ENCODE peak calls at places on chromosomes 4 and X, in six cellular contexts. W is suprapubic skin, Y is stomach, G is HCT116, O is HepG2, J is endothelial cell of umbilical vein. A is an unnamed sample.

GRCh38 chr4:7904108-7904516 is 35.5 kb downstream of the AFAP1 start:
- DNase-seq in W (no peak), Y (no peak), G (no peak), O (no peak), J (peak), A (no peak)

GRCh38 chr4:26290276-26290675 is 30.5 kb upstream of the RBPJ start:
- DNase-seq in W (no peak), Y (no peak), G (no peak), O (no peak), J (no peak), A (no peak)

GRCh38 chr4:161642708-161643107 is 521.1 kb downstream of the FSTL5 start:
- DNase-seq in W (no peak), Y (no peak), G (no peak), O (no peak), J (peak), A (no peak)

GRCh38 chr4:37628977-37629609 is 57.1 kb downstream of the RELL1 start:
- DNase-seq in W (no peak), Y (peak), G (peak), O (no peak), J (peak), A (no peak)

GRCh38 chrX:41304178-41304577 is 29.8 kb upstream of the DDX3X start:
- DNase-seq in W (no peak), Y (no peak), G (no peak), O (no peak), J (no peak), A (no peak)

GRCh38 chrX:63963382-63963781 is 178.4 kb upstream of the ARHGEF9 start:
- DNase-seq in W (no peak), Y (no peak), G (no peak), O (no peak), J (no peak), A (no peak)

GRCh38 chrX:24350217-24350616 is 10.2 kb upstream of the SUPT20HL1 start:
- DNase-seq in W (no peak), Y (no peak), G (no peak), O (no peak), J (no peak), A (no peak)

GRCh38 chr4:76947369-76947768 is 2.2 kb upstream of the SEPTIN11 start:
- DNase-seq in W (no peak), Y (no peak), G (no peak), O (no peak), J (no peak), A (no peak)

GRCh38 chrX:47446971-47447370 is 36.1 kb downstream of the ZNF41 start:
- DNase-seq in W (no peak), Y (no peak), G (no peak), O (no peak), J (no peak), A (no peak)

GRCh38 chr4:127055349-127055748 is 577.4 kb upstream of the INTU start:
- DNase-seq in W (no peak), Y (no peak), G (no peak), O (no peak), J (no peak), A (no peak)

GRCh38 chr4:145703850-145704528 is 24.0 kb downstream of the C4orf51 start:
- DNase-seq in W (no peak), Y (no peak), G (no peak), O (no peak), J (no peak), A (no peak)

GRCh38 chr4:53763813-53764597 is 172.7 kb upstream of the LNX1 start:
- DNase-seq in W (no peak), Y (no peak), G (no peak), O (no peak), J (no peak), A (no peak)

GRCh38 chr4:145388043-145388442 is 93.6 kb upstream of the SMAD1 start:
- DNase-seq in W (no peak), Y (no peak), G (no peak), O (no peak), J (peak), A (no peak)

GRCh38 chr4:53935780-53936179 is 128.6 kb downstream of the CHIC2 start:
- DNase-seq in W (no peak), Y (no peak), G (no peak), O (no peak), J (no peak), A (no peak)

GRCh38 chr4:2260336-2261109 is 1.4 kb downstream of the MXD4 start:
- DNase-seq in W (peak), Y (peak), G (no peak), O (no peak), J (no peak), A (peak)

GRCh38 chr4:105527081-105527480 is 25.3 kb upstream of the ARHGEF38 start:
- DNase-seq in W (no peak), Y (no peak), G (no peak), O (no peak), J (no peak), A (no peak)

GRCh38 chr4:121741751-121742150 is 23.2 kb downstream of the SMIM43 start:
- DNase-seq in W (no peak), Y (no peak), G (no peak), O (no peak), J (no peak), A (no peak)

GRCh38 chr4:102318105-102318504 is 27.2 kb downstream of the SLC39A8 start:
- DNase-seq in W (no peak), Y (no peak), G (no peak), O (no peak), J (no peak), A (no peak)

GRCh38 chrX:20965270-20966044 is 408.8 kb upstream of the CNKSR2 start:
- DNase-seq in W (no peak), Y (no peak), G (no peak), O (no peak), J (no peak), A (no peak)

GRCh38 chr4:70901607-70901983 is 574 bp upstream of the MOB1B start:
- DNase-seq in W (no peak), Y (no peak), G (no peak), O (peak), J (no peak), A (no peak)

GRCh38 chr4:91057871-91058270 is 930.7 kb downstream of the CCSER1 start:
- DNase-seq in W (no peak), Y (no peak), G (no peak), O (no peak), J (no peak), A (no peak)

GRCh38 chrX:9464435-9465371 is at the start of gene TBL1X:
- DNase-seq in W (peak), Y (peak), G (no peak), O (peak), J (peak), A (peak)

GRCh38 chr4:155473420-155474095 is 96.8 kb upstream of the MAP9 start:
- DNase-seq in W (no peak), Y (no peak), G (no peak), O (no peak), J (peak), A (no peak)

GRCh38 chr4:112859456-112860184 is 189.8 kb upstream of the ANK2 start:
- DNase-seq in W (no peak), Y (no peak), G (no peak), O (no peak), J (no peak), A (no peak)

GRCh38 chr4:44713125-44713524 is 13.2 kb downstream of the GNPDA2 start:
- DNase-seq in W (no peak), Y (no peak), G (no peak), O (no peak), J (no peak), A (no peak)

GRCh38 chrX:86028681-86029080 is 18.7 kb downstream of the CHM start:
- DNase-seq in W (no peak), Y (no peak), G (no peak), O (no peak), J (no peak), A (no peak)

GRCh38 chr4:21209854-21210253 is 509.6 kb downstream of the PACRGL start:
- DNase-seq in W (no peak), Y (no peak), G (no peak), O (no peak), J (peak), A (no peak)

GRCh38 chr4:145131848-145132247 is 33.7 kb downstream of the ABCE1 start:
- DNase-seq in W (no peak), Y (no peak), G (no peak), O (no peak), J (no peak), A (no peak)

GRCh38 chr4:129379429-129379828 is 283.5 kb downstream of the C4orf33 start:
- DNase-seq in W (no peak), Y (no peak), G (no peak), O (no peak), J (no peak), A (no peak)

GRCh38 chrX:28586291-28586690 is 955 bp upstream of the IL1RAPL1 start:
- DNase-seq in W (no peak), Y (no peak), G (no peak), O (no peak), J (peak), A (no peak)

GRCh38 chrX:107729558-107730297 is 45.9 kb downstream of the TSC22D3 start:
- DNase-seq in W (no peak), Y (no peak), G (no peak), O (no peak), J (no peak), A (peak)

GRCh38 chrX:1118572-1119199 is 93.8 kb downstream of the CRLF2 start:
- DNase-seq in W (no peak), Y (no peak), G (no peak), O (no peak), J (no peak), A (no peak)

GRCh38 chr4:86043755-86044592 is 315.9 kb downstream of the MAPK10 start:
- DNase-seq in W (no peak), Y (no peak), G (peak), O (peak), J (peak), A (no peak)

GRCh38 chr4:93203708-93204107 is 624.8 kb upstream of the ATOH1 start:
- DNase-seq in W (no peak), Y (no peak), G (peak), O (peak), J (no peak), A (no peak)

GRCh38 chrX:103063918-103064434 is at the start of gene BEX1:
- DNase-seq in W (no peak), Y (peak), G (no peak), O (peak), J (no peak), A (peak)

GRCh38 chr4:148441986-148442829 is at the start of gene NR3C2:
- DNase-seq in W (peak), Y (peak), G (peak), O (peak), J (peak), A (peak)
- TF ChIP-seq POLR2AphosphoS5 in W (peak), Y (peak), G (peak), O (peak), J (peak), A (peak)

GRCh38 chr4:56656346-56656643 is 24.8 kb downstream of the HOPX start:
- DNase-seq in W (no peak), Y (peak), G (no peak), O (no peak), J (peak), A (peak)
- TF ChIP-seq CTCF in W (no peak), Y (no peak), G (no peak), O (no peak), J (no peak), A (peak)

DNA sequence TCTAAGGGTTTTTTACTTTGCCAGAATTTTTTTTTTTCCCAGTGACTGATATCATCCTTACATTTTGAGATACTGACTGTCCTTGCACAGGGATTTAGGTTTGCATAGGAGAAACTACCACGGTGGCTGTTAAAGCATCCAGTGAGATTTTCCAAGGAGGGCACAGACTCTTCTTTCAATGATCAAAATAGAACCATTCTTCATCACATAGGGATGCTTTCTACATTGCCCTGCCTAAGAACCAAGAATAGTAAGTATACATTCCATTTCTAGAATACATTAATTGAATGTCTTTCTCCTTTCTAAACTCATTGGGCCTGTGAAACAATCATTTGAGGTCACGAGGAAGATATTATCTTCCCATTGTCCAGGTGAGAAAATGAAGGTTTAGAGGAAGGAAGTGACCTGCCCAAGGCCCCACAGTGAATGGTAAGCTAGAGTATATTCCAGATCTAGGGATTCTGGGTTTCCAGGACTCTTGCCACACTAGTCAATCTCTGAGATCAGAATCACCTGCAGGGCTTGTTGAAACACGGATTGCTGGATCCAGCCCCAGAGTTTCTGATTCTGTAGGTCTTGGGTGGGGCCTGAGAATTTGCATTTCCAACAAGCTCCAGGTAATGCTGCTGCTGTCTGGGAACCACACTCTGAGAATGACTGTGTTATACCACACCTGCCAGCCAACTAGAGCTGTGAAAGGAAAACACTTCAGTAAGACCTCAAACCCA is 17.7 kb upstream of the TMEM154 start:
- DNase-seq in W (no peak), Y (no peak), G (no peak), O (no peak), J (no peak), A (no peak)
- TF ChIP-seq POLR2A in W (no peak), Y (no peak), G (no peak), O (no peak), J (no peak), A (no peak)

DNA sequence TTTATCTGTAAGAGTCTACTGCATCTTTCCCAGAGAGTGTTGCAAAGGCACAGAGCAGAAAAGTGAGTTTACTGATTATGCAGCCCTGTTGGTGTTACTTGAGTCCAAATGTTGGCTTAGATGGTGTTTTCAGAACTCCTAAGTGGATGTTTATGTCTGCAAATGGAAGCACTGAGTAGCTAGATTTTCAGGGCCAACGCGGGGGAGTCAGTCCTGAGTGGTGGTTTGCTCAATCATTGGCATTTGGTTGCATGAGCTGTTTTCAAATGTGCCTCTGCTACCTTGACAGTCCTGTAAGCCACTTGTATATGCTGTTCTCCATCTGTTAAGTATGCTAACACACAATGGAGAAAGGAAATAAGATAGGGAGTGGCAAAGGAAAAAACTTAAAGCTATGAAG is 45.4 kb downstream of the MAMLD1 start:
- DNase-seq in W (no peak), Y (no peak), G (no peak), O (no peak), J (no peak), A (no peak)
- TF ChIP-seq POLR2AphosphoS5 in W (no peak), Y (no peak), G (no peak), O (no peak), J (no peak), A (no peak)

DNA sequence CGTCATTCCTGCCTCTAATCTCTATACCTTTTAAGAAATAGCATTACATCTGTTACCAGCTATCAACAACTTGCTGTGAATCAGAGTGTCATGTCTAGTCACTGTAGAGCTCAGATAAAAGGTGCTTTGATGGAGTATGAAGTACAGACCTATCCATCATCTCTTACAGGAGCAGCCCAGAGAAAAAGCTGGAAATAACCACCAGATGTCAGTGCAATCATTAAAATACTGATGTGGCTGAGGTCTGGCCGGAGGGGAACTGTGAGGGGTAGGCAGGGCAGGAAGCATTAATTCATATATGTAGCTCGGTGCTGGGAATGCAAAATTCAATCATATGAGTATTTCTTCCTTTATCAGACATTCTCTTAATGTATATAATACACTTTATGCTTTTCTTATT is 100.6 kb downstream of the AKAP4 start:
- DNase-seq in W (no peak), Y (no peak), G (no peak), O (peak), J (peak), A (no peak)
- TF ChIP-seq CTCF in W (no peak), Y (peak), G (peak), O (peak), J (peak), A (peak)

DNA sequence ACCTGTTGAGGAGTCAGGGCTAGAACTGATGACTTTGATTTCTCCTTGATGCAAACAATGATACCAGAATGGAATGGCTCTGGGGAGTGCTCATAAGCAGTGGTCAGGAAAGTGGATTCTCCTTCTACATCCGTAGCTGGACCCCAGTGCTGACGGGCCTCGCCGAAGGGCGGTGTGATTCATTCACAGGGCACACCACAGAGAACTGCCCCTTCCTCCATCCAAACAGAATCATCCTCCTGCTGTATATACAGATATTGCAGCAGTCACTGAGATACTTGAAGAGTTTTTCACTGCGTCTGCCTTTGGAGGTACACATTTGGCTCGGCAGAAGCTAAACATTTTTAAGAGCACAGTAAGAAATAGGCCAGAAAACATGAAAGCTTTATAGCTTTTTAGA is 7.3 kb upstream of the DCTD start:
- DNase-seq in W (no peak), Y (no peak), G (no peak), O (no peak), J (no peak), A (no peak)
- TF ChIP-seq POLR2A in W (no peak), Y (no peak), G (no peak), O (no peak), J (no peak), A (no peak)

DNA sequence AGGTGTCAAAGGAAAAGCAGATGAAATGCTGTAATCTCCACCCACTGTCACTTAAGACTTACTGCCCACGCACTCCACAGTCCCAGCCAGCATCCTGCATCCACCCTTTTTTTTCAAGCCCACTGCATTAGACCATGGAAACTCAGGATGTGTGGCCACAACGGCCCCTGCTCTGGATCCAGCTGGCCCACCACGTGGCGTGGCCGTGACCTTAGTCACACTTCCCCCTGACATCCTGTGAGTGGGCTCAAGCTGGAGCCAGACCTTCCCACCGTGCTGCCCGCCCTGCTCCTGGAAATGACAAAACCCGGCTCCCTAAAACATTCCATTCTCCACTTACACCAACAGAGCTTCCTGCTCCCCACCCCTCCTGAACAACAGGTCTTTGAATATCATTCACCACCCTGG is 588.3 kb upstream of the DIPK2B start:
- DNase-seq in W (no peak), Y (no peak), G (no peak), O (no peak), J (peak), A (peak)
- TF ChIP-seq POLR2AphosphoS5 in W (no peak), Y (no peak), G (no peak), O (no peak), J (peak), A (peak)

A was measured in spleen.